ENCODE peak calls at places on chromosomes 6 and 20, in ten cellular contexts. O is heart left ventricle, U is A549, R is IMR-90, T is adrenal gland, G is uterus, Q is tibial nerve, E is body of pancreas, M is ovary, B is NB4. N is an unnamed sample.

GRCh38 chr6:121647905-121648304 is 212.5 kb downstream of the GJA1 start:
- DNase-seq in Q (no peak), G (no peak), T (peak; percentile 9), M (no peak), U (no peak), O (no peak), B (no peak), E (no peak), R (peak; percentile 78), N (no peak)

GRCh38 chr6:159414711-159415110 is 245.5 kb downstream of the FNDC1 start:
- DNase-seq in O (no peak), T (no peak), G (no peak), R (no peak), E (no peak), M (no peak), U (no peak), B (no peak), Q (no peak), N (no peak)

GRCh38 chr20:19090332-19090731 is 122.1 kb upstream of the SLC24A3 start:
- DNase-seq in M (no peak), O (no peak), T (no peak), E (no peak), Q (no peak), B (no peak), U (no peak), R (no peak), G (no peak), N (no peak)

GRCh38 chr20:34621383-34622367 is 55.2 kb downstream of the PIGU start:
- DNase-seq in G (no peak), M (no peak), T (no peak), O (no peak), Q (no peak), B (peak; percentile 39), R (peak; percentile 64), E (no peak), U (peak; percentile 80), N (no peak)

GRCh38 chr6:136921521-136921935 is 573 bp upstream of the SLC35D3 start:
- DNase-seq in O (peak; percentile 63), M (peak; percentile 39), E (peak; percentile 25), R (no peak), Q (no peak), U (no peak), T (no peak), G (no peak), B (peak; percentile 59), N (no peak)

GRCh38 chr20:57880155-57880648 is 170.4 kb upstream of the PMEPA1 start:
- DNase-seq in G (peak; percentile 66), U (no peak), E (no peak), B (no peak), Q (no peak), R (no peak), T (no peak), M (no peak), O (no peak), N (peak; percentile 34)

GRCh38 chr6:1015819-1016218 is 296.1 kb upstream of the FOXQ1 start:
- DNase-seq in M (no peak), B (peak; percentile 16), Q (no peak), U (peak; percentile 12), O (no peak), G (no peak), E (no peak), R (no peak), T (no peak), N (no peak)

GRCh38 chr6:151247510-151247909 is 7.7 kb downstream of the AKAP12 start:
- DNase-seq in B (no peak), Q (no peak), O (no peak), M (no peak), R (no peak), G (no peak), U (no peak), T (no peak), E (no peak), N (no peak)

GRCh38 chr20:17570347-17571152 is 675 bp downstream of the DSTN start:
- DNase-seq in O (peak; percentile 79), B (peak; percentile 66), R (peak; percentile 33), T (peak; percentile 85), Q (peak; percentile 23), M (peak; percentile 80), U (peak; percentile 77), G (peak; percentile 60), E (peak; percentile 67), N (peak; percentile 92)

GRCh38 chr6:6840831-6841263 is 252.3 kb downstream of the LY86 start:
- DNase-seq in M (no peak), O (no peak), Q (no peak), B (peak; percentile 95), U (no peak), G (no peak), R (no peak), T (no peak), E (no peak), N (no peak)

DNA sequence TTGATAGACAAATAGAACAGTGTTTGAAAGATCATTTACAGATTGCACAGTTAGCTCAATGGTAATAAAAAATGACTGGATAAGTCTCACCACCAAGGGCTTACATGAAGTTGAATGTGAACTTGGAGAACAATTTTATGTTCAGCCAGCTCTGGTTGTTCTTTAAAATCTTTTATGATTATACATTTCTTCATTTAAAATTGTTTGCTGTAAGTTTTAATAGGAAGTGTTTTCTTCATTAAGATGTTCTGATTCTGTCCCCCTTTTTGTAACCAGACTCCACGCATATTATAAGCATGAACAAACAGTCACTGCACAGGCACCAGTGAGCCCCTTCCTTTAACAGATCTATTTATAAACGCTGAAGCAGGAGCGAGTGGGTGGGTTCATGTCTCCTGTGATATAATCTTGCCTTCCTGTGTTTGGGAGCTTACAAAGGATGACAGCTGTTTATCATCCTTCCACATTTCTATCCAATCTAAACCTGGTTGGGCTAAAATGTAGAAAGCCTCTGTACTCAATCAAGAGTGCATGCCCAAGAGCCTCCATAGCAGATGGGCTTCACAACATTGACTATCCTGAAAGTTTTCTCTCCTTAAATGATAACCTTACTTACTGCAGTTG is 299.3 kb downstream of the PRL start:
- DNase-seq in M (no peak), Q (no peak), G (no peak), O (no peak), T (no peak), U (no peak), E (no peak), R (peak; percentile 59), B (no peak), N (no peak)
- TF ChIP-seq POLR2A in M (no peak), Q (no peak), G (no peak), O (no peak), T (no peak), U (no peak), E (no peak), R (no peak), B (no peak), N (no peak)

DNA sequence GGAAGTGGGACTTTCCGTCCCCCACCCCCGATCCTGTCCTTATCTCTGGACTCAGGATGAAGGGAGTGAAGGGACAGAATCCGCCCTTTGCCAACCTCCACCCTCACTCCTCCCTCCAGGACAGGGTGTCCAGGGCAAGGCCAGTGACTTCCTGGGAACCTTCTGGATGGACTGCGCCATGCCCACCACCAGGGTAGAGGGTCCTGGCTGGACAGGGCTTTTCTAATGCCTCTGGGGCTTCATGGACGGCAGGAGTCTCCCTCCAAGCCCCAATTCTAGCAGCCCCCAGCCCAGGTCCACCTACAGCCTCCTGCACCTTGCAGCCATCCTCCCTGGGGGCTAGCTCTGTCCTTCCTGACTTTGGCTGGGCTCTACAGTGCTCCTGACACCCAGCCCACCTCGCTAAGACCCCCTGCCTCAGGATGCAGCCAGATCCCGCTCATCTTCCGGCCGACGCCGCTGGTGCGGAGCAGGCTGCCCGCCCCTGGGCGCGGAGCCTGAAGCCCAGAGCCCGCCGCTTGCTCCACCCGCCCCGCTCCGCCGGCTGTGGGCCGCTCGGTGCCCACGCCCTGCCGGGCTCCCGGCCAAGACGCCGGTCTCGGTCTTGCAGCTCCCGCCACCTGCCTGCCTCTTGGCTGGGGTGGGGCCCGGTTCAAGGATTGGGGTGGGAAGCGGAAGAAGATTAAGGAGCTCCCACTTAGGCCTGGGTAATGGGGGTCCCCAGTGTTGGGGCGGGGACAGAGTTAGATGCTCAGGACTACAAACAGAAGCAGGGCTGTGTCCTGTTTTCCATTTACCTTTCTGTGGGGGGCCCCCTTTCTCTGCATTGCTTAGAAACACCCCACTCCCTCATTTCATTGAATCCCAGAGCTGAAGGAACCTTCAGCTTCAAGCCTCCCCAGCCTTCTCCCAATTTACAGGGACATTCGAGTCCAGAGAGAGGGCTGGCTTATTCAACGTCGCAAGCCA is 72.8 kb downstream of the MDGA1 start:
- DNase-seq in M (peak; percentile 62), R (no peak), Q (no peak), O (peak; percentile 76), B (no peak), E (peak; percentile 59), G (no peak), T (peak; percentile 75), U (no peak), N (no peak)
- H3K4me3 ChIP-seq in M (no peak overlapping the region), R (no peak overlapping the region), Q (no peak overlapping the region), O (peak overlapping the region; percentile 28), B (no peak overlapping the region), E (no peak overlapping the region), G (peak overlapping the region; percentile 16), T (no peak overlapping the region), U (peak overlapping the region; percentile 28), N (no peak overlapping the region)

DNA sequence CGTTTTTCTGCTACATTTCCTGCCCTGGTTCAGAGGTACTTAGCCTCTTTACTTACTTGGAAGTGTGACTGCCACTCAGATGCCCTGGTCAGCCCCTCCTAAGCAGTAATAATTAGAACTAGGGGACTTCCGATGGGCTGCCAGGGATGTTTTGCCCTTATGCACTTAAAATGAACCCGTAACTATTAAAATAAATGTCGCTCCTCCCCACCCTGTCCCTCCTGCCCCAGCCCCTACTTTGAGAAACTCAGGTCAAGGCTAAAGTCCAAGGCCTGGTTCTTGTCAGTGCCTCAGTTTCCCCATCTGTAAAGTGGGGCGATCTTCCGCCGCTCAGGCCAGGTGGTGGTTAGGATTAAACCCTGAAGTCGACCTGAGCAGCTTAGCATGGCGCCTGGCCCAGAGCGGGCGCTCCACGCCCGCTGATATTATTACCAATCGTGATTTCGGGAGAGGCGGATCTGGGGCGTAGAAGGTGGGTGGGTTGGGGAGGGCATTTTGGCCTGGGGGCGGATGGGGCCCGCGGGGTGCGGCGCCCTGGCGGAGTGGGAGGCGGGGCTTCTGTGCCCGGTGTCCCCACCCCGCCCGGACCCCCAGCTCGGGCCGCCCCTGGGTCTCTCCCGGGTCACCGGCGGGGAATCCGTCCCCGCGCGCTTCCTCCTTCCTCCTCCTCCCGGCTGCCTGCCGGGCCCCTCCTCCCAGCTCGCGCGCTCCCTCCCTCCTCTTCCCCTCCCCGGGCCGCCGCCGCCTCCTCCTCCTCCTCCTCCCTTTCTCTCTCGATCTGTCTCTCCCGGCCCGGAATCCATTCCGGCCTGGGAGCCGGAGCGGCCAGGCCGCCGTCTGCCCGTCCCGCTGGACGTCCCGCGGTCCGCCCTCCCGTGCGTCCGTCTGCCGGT is at the start of gene SRC:
- DNase-seq in U (peak; percentile 83), R (peak; percentile 60), O (peak; percentile 91), E (peak; percentile 80), G (peak; percentile 89), M (peak; percentile 85), T (peak; percentile 88), B (peak; percentile 49), Q (peak; percentile 71), N (peak; percentile 97)
- TF ChIP-seq POLR2A in U (peak; percentile 80), R (peak; percentile 93), O (no peak), E (peak; percentile 79), G (peak; percentile 64), M (peak; percentile 32), T (peak; percentile 85), B (no peak), Q (no peak), N (no peak)

DNA sequence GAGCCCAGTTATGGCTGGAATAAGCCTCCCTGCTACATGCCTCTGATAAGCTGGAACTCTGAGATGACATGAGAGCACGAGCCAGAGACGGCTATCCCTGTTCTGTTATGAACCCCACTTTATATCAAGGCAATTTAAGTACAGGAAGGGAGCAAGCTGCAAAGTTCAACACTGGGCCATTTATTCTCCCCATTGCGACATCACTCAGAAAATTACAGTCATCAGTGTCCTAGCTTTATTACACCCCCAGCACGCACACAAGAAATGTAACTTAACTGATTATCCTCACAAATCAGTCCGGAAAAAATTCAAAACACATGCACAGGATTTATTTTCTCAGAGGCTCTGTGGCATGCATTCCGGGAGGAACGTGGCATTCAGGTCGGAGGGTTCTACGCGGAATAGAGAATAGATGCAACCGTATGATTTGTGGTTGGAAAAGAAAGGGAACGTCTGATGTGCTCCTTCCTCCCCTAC is 125.4 kb upstream of the SLC2A12 start:
- DNase-seq in E (no peak), O (no peak), T (peak; percentile 50), U (no peak), B (peak; percentile 74), G (peak; percentile 24), Q (no peak), M (no peak), R (peak; percentile 69), N (no peak)
- H3K4me3 ChIP-seq in E (no peak overlapping the region), O (peak overlapping the region; percentile 54), T (no peak overlapping the region), U (peak overlapping the region; percentile 14), B (peak overlapping the region; percentile 66), G (peak overlapping the region; percentile 43), Q (peak overlapping the region; percentile 27), M (peak overlapping the region; percentile 38), R (peak overlapping the region; percentile 43), N (no peak overlapping the region)

N was measured in lower leg skin.